ENCODE peak calls at places on chromosomes 7 and 10, in five cellular contexts. One of them, this sample, is unnamed.
A peak's percentile ranks its signal among the peaks of the same experiment; 100 is the strongest.

GRCh38 chr10:32271617-32272016 is 75.3 kb downstream of the EPC1 start:
- DNase-seq in H1: no peak
- DNase-seq in NCI-H1930: no peak
- DNase-seq in epithelial cell of esophagus: peak; percentile 87
- DNase-seq in B cell: no peak
- DNase-seq in this sample: peak; percentile 51

GRCh38 chr7:42105541-42106349 is 131.3 kb downstream of the GLI3 start:
- DNase-seq in NCI-H1930: no peak
- DNase-seq in B cell: no peak
- DNase-seq in H1: no peak
- DNase-seq in epithelial cell of esophagus: no peak
- DNase-seq in this sample: no peak

GRCh38 chr7:101154693-101155102 is 422 bp downstream of the AP1S1 start:
- DNase-seq in epithelial cell of esophagus: no peak
- DNase-seq in H1: no peak
- DNase-seq in B cell: no peak
- DNase-seq in NCI-H1930: no peak
- DNase-seq in this sample: no peak

GRCh38 chr10:55466806-55467504 is 665.9 kb upstream of the PCDH15 start:
- DNase-seq in NCI-H1930: no peak
- DNase-seq in H1: no peak
- DNase-seq in B cell: no peak
- DNase-seq in epithelial cell of esophagus: no peak
- DNase-seq in this sample: no peak

GRCh38 chr7:111827863-111828504 is 265.7 kb upstream of the IMMP2L start:
- DNase-seq in NCI-H1930: no peak
- DNase-seq in B cell: no peak
- DNase-seq in epithelial cell of esophagus: peak; percentile 89
- DNase-seq in H1: no peak
- DNase-seq in this sample: peak; percentile 70

GRCh38 chr7:151232272-151233110 is at the start of gene CHPF2:
- DNase-seq in NCI-H1930: peak; percentile 81
- DNase-seq in epithelial cell of esophagus: peak; percentile 91
- DNase-seq in H1: no peak
- DNase-seq in B cell: peak; percentile 91
- DNase-seq in this sample: peak; percentile 84

GRCh38 chr10:74949024-74949423 is 122.6 kb downstream of the KAT6B start:
- DNase-seq in B cell: no peak
- DNase-seq in epithelial cell of esophagus: no peak
- DNase-seq in H1: no peak
- DNase-seq in NCI-H1930: no peak
- DNase-seq in this sample: no peak

GRCh38 chr10:34489436-34489835 is 325.7 kb downstream of the PARD3 start:
- DNase-seq in H1: no peak
- DNase-seq in epithelial cell of esophagus: no peak
- DNase-seq in NCI-H1930: no peak
- DNase-seq in B cell: no peak
- DNase-seq in this sample: no peak

GRCh38 chr7:152865011-152865410 is 105.5 kb downstream of the ACTR3B start:
- DNase-seq in H1: no peak
- DNase-seq in NCI-H1930: no peak
- DNase-seq in epithelial cell of esophagus: no peak
- DNase-seq in B cell: no peak
- DNase-seq in this sample: no peak

GRCh38 chr7:76326646-76327233 is 24.3 kb downstream of the HSPB1 start:
- DNase-seq in B cell: no peak
- DNase-seq in NCI-H1930: no peak
- DNase-seq in H1: no peak
- DNase-seq in epithelial cell of esophagus: no peak
- DNase-seq in this sample: peak; percentile 41

GRCh38 chr10:129971381-129972144 is 7.5 kb upstream of the EBF3 start:
- DNase-seq in H1: no peak
- DNase-seq in epithelial cell of esophagus: peak; percentile 56
- DNase-seq in B cell: peak; percentile 46
- DNase-seq in NCI-H1930: peak; percentile 70
- DNase-seq in this sample: no peak

GRCh38 chr7:129778770-129779601 is 167.5 kb downstream of the NRF1 start:
- DNase-seq in B cell: peak; percentile 46
- DNase-seq in epithelial cell of esophagus: peak; percentile 50
- DNase-seq in H1: no peak
- DNase-seq in NCI-H1930: no peak
- DNase-seq in this sample: peak; percentile 17

GRCh38 chr7:121406-121805 is 71.0 kb upstream of the FAM20C start:
- DNase-seq in H1: no peak
- DNase-seq in NCI-H1930: no peak
- DNase-seq in B cell: no peak
- DNase-seq in epithelial cell of esophagus: no peak
- DNase-seq in this sample: no peak

GRCh38 chr10:112991888-112992491 is 41.9 kb downstream of the TCF7L2 start:
- DNase-seq in epithelial cell of esophagus: peak; percentile 83
- DNase-seq in B cell: no peak
- DNase-seq in NCI-H1930: no peak
- DNase-seq in H1: no peak
- DNase-seq in this sample: peak; percentile 86

GRCh38 chr10:35563266-35563891 is 41.8 kb upstream of the GJD4 start:
- DNase-seq in H1: peak; percentile 27
- DNase-seq in epithelial cell of esophagus: peak; percentile 77
- DNase-seq in NCI-H1930: no peak
- DNase-seq in B cell: peak; percentile 66
- DNase-seq in this sample: peak; percentile 79

GRCh38 chr7:144379791-144380384 is 23.6 kb downstream of the NOBOX start:
- DNase-seq in B cell: no peak
- DNase-seq in NCI-H1930: no peak
- DNase-seq in epithelial cell of esophagus: no peak
- DNase-seq in H1: no peak
- DNase-seq in this sample: no peak

GRCh38 chr10:73907841-73908517 is 3.0 kb upstream of the PLAU start:
- DNase-seq in epithelial cell of esophagus: peak; percentile 51
- DNase-seq in H1: no peak
- DNase-seq in B cell: no peak
- DNase-seq in NCI-H1930: no peak
- DNase-seq in this sample: peak; percentile 67

GRCh38 chr7:52917982-52918578 is 117.4 kb upstream of the POM121L12 start:
- DNase-seq in B cell: no peak
- DNase-seq in NCI-H1930: no peak
- DNase-seq in epithelial cell of esophagus: no peak
- DNase-seq in H1: no peak
- DNase-seq in this sample: peak; percentile 11

GRCh38 chr7:157347217-157347904 is 10.6 kb downstream of the DNAJB6 start:
- DNase-seq in epithelial cell of esophagus: peak; percentile 90
- DNase-seq in B cell: no peak
- DNase-seq in H1: no peak
- DNase-seq in NCI-H1930: no peak
- DNase-seq in this sample: peak; percentile 92

GRCh38 chr7:108211382-108212201 is 81.4 kb upstream of the LAMB4 start:
- DNase-seq in epithelial cell of esophagus: peak; percentile 83
- DNase-seq in NCI-H1930: no peak
- DNase-seq in H1: no peak
- DNase-seq in B cell: peak; percentile 12
- DNase-seq in this sample: peak; percentile 82

GRCh38 chr10:77104459-77104980 is 533.1 kb downstream of the KCNMA1 start:
- DNase-seq in B cell: no peak
- DNase-seq in H1: no peak
- DNase-seq in epithelial cell of esophagus: peak; percentile 34
- DNase-seq in NCI-H1930: no peak
- DNase-seq in this sample: peak; percentile 53

GRCh38 chr10:19730071-19730470 is 86.2 kb upstream of the PLXDC2 start:
- DNase-seq in NCI-H1930: no peak
- DNase-seq in H1: no peak
- DNase-seq in epithelial cell of esophagus: no peak
- DNase-seq in B cell: no peak
- DNase-seq in this sample: peak; percentile 29

GRCh38 chr7:2154121-2154520 is 78.6 kb downstream of the MAD1L1 start:
- DNase-seq in epithelial cell of esophagus: no peak
- DNase-seq in NCI-H1930: no peak
- DNase-seq in H1: no peak
- DNase-seq in B cell: no peak
- DNase-seq in this sample: no peak